ENCODE peak calls at places on chromosomes 1 and 21, in nine cellular contexts. V is stomach, G is left ventricle myocardium inferior, J is heart right ventricle, A is H9, T is mammary epithelial cell, E is osteoblast, U is kidney, P is suprapubic skin. R is an unnamed sample.
A peak's percentile ranks its signal among the peaks of the same experiment; 100 is the strongest.

GRCh38 chr1:31354266-31354665 is 18.6 kb downstream of the FABP3 start:
- DNase-seq in V (no peak), G (no peak), J (no peak), A (no peak), T (no peak), E (no peak), U (no peak), P (no peak), R (no peak)

GRCh38 chr1:149993764-149994163 is 16.8 kb downstream of the OTUD7B start:
- DNase-seq in V (no peak), G (no peak), J (no peak), A (no peak), T (no peak), E (no peak), U (no peak), P (no peak), R (no peak)

GRCh38 chr21:14545906-14546480 is at the start of gene SAMSN1:
- DNase-seq in V (peak; percentile 34), G (no peak), J (no peak), A (no peak), T (no peak), E (no peak), U (no peak), P (no peak), R (no peak)

GRCh38 chr1:218772575-218772974 is 401.1 kb upstream of the LYPLAL1 start:
- DNase-seq in V (no peak), G (no peak), J (no peak), A (no peak), T (peak; percentile 88), E (peak; percentile 53), U (no peak), P (no peak), R (peak; percentile 79)

GRCh38 chr1:92484472-92485373 is 2.0 kb downstream of the GFI1 start:
- DNase-seq in V (peak; percentile 48), G (no peak), J (peak; percentile 23), A (peak; percentile 63), T (peak; percentile 11), E (peak; percentile 83), U (peak; percentile 79), P (peak; percentile 79), R (no peak)

GRCh38 chr21:37904879-37905278 is 11.4 kb downstream of the KCNJ6 start:
- DNase-seq in V (no peak), G (peak; percentile 52), J (peak; percentile 41), A (no peak), T (no peak), E (no peak), U (no peak), P (no peak), R (no peak)

GRCh38 chr1:111154021-111154999 is 14.3 kb downstream of the CEPT1 start:
- DNase-seq in V (no peak), G (no peak), J (no peak), A (no peak), T (no peak), E (no peak), U (no peak), P (no peak), R (no peak)

GRCh38 chr1:13512472-13512871 is 1.3 kb downstream of the LRRC38 start:
- DNase-seq in V (no peak), G (no peak), J (no peak), A (no peak), T (no peak), E (no peak), U (no peak), P (no peak), R (no peak)

GRCh38 chr21:45615145-45615711 is 28.3 kb upstream of the PCBP3 start:
- DNase-seq in V (peak; percentile 55), G (no peak), J (no peak), A (peak; percentile 20), T (peak; percentile 15), E (peak; percentile 37), U (peak; percentile 79), P (peak; percentile 69), R (no peak)

GRCh38 chr1:25834894-25835293 is 15.1 kb downstream of the MTFR1L start:
- DNase-seq in V (no peak), G (no peak), J (no peak), A (no peak), T (no peak), E (no peak), U (no peak), P (no peak), R (no peak)

GRCh38 chr1:219910716-219911115 is 17.6 kb downstream of the SLC30A10 start:
- DNase-seq in V (no peak), G (no peak), J (no peak), A (no peak), T (no peak), E (no peak), U (no peak), P (no peak), R (no peak)

GRCh38 chr1:212288614-212289013 is 3.4 kb downstream of the PPP2R5A start:
- DNase-seq in V (no peak), G (no peak), J (no peak), A (no peak), T (peak; percentile 34), E (peak; percentile 72), U (no peak), P (no peak), R (peak; percentile 55)
- H3K4me1 ChIP-seq in V (peaks cover 33% of the 10 kb centered on the region), G (peaks cover 89% of the 10 kb centered on the region), J (peaks cover 72% of the 10 kb centered on the region), A (no peaks in the 10 kb centered on the region), T (peaks cover 40% of the 10 kb centered on the region), E (peaks cover 22% of the 10 kb centered on the region), U (peaks cover 4% of the 10 kb centered on the region), P (peaks cover 68% of the 10 kb centered on the region), R (peaks cover 37% of the 10 kb centered on the region)

DNA sequence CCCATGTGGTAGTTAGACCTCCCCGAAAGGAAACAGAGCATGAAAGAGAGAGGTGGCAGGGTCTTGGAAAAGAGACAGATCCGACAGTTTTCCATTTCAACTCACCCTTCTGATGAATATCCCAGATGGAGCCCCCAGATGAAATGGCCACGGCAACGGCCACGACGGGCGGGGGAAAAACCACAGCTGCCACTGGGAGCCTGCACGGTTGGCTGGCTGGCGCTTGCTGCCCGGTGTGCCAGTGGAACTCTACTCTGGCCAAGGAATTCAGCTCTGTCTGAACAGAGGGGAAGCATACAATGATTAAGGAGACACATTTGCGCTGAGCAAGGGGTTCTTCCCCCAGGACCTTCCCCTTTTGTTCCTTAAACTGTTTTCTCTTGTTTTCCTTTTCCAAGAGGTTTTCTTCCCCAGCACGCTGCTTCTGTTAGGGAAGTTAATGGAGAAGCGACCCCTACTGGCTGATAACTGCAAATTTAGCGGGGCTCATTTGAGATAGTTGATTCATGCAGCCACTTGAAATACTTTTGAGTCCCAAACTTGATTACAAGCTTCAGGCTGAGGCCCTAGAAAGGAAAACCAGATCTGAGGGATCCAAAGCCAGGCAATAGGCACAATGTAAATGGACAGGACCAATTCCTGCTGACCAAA is 1122.5 kb downstream of the NCAM2 start:
- DNase-seq in V (no peak), G (no peak), J (no peak), A (peak; percentile 49), T (no peak), E (no peak), U (no peak), P (no peak), R (no peak)
- TF ChIP-seq CTCF in V (no peak), G (no peak), J (no peak), A (peak; percentile 78), T (no peak), E (no peak), U (no peak), P (no peak), R (peak; percentile 59)

GRCh38 chr1:201599548-201599947 is 60.6 kb downstream of the NAV1 start:
- DNase-seq in V (no peak), G (no peak), J (no peak), A (no peak), T (no peak), E (no peak), U (no peak), P (no peak), R (no peak)

GRCh38 chr1:201596101-201596868 is 57.4 kb downstream of the NAV1 start:
- DNase-seq in V (no peak), G (no peak), J (no peak), A (no peak), T (no peak), E (no peak), U (no peak), P (no peak), R (no peak)

GRCh38 chr1:201598396-201598795 is 59.5 kb downstream of the NAV1 start:
- DNase-seq in V (no peak), G (no peak), J (no peak), A (no peak), T (no peak), E (no peak), U (no peak), P (no peak), R (no peak)

GRCh38 chr1:201598973-201599372 is 60.0 kb downstream of the NAV1 start:
- DNase-seq in V (no peak), G (no peak), J (no peak), A (no peak), T (no peak), E (no peak), U (no peak), P (no peak), R (no peak)

DNA sequence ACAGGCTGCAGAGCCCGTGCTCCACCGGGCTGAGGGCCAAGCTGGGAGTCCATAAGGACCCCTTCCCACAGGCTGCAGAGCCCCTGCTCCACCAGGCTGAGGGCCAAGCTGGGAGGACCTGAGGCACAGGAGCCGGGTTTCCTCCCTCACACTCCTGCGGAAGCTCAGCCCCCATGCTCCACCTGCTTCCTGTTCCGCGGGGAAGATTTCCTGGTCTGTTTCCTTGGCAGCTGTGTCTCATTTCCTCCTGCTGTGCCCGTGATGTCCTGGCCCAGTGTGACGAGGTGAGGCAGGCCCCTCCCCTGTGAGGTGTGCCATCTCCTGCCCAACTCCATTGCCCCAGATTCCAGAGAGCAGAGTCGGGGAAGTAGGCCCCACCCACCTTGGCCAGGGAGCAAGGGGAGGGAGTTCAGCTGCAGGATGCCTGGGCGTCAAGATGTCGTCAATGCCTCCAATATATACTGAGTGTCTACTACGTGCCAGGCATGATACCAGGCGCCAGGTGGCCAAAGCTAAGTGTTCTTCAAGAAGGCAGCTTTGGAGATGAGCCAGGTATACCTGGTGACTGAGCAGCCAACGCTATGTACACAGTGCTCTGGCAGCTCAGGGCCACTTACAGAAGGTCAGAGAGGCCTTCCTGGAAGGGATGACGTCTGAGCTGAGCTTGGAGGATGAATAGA is 58.8 kb downstream of the NAV1 start:
- DNase-seq in V (peak; percentile 95), G (peak; percentile 37), J (peak; percentile 47), A (no peak), T (no peak), E (no peak), U (peak; percentile 71), P (no peak), R (no peak)
- H3K4me1 ChIP-seq in V (peaks cover 32% of the 10 kb centered on the region), G (peaks cover 54% of the 10 kb centered on the region), J (peaks cover 55% of the 10 kb centered on the region), A (no peaks in the 10 kb centered on the region), T (peaks cover 6% of the 10 kb centered on the region), E (peaks cover 66% of the 10 kb centered on the region), U (peaks cover 2% of the 10 kb centered on the region), P (peaks cover 29% of the 10 kb centered on the region), R (no peaks in the 10 kb centered on the region)

GRCh38 chr1:95287078-95287477 is 53.1 kb downstream of the RWDD3 start:
- DNase-seq in V (no peak), G (no peak), J (no peak), A (no peak), T (no peak), E (no peak), U (no peak), P (no peak), R (no peak)
- TF ChIP-seq CTCF in V (no peak), G (no peak), J (no peak), A (no peak), T (peak; percentile 22), E (no peak), U (peak; percentile 3), P (no peak), R (peak; percentile 28)

GRCh38 chr1:27885620-27886352 is 13.4 kb downstream of the THEMIS2 start:
- DNase-seq in V (no peak), G (no peak), J (no peak), A (no peak), T (no peak), E (no peak), U (no peak), P (no peak), R (no peak)
- H3K4me1 ChIP-seq in V (no peaks in the 10 kb centered on the region), G (no peaks in the 10 kb centered on the region), J (no peaks in the 10 kb centered on the region), A (no peaks in the 10 kb centered on the region), T (no peaks in the 10 kb centered on the region), E (no peaks in the 10 kb centered on the region), U (no peaks in the 10 kb centered on the region), P (peaks cover 4% of the 10 kb centered on the region), R (no peaks in the 10 kb centered on the region)